ENCODE peak calls at places on chromosome 13, in four cellular contexts. P, Z, A and W are unnamed samples.

GRCh38 chr13:30551194-30551593 is 66.5 kb upstream of the USPL1 start:
- DNase-seq in P (no peak), Z (peak; percentile 29), A (no peak), W (no peak)

GRCh38 chr13:39036212-39036611 is 1.7 kb downstream of the PROSER1 start:
- DNase-seq in P (no peak), Z (peak; percentile 25), A (no peak), W (no peak)

GRCh38 chr13:38759390-38759789 is 72.5 kb downstream of the FREM2 start:
- DNase-seq in P (no peak), Z (no peak), A (no peak), W (no peak)

GRCh38 chr13:32720026-32720425 is 133.8 kb downstream of the PDS5B start:
- DNase-seq in P (no peak), Z (no peak), A (no peak), W (no peak)

GRCh38 chr13:59883885-59884284 is 279.8 kb downstream of the DIAPH3 start:
- DNase-seq in P (no peak), Z (no peak), A (no peak), W (no peak)

GRCh38 chr13:86757236-86757978 is 913.8 kb upstream of the SLITRK5 start:
- DNase-seq in P (no peak), Z (no peak), A (no peak), W (no peak)

GRCh38 chr13:45370922-45371406 is 30.0 kb upstream of the TPT1 start:
- DNase-seq in P (peak; percentile 76), Z (no peak), A (peak; percentile 48), W (no peak)

GRCh38 chr13:51797664-51798488 is 6.1 kb downstream of the DHRS12 start:
- DNase-seq in P (no peak), Z (peak; percentile 66), A (peak; percentile 44), W (no peak)

GRCh38 chr13:77729502-77730221 is 32.2 kb downstream of the SLAIN1 start:
- DNase-seq in P (no peak), Z (no peak), A (no peak), W (peak; percentile 64)

GRCh38 chr13:41995946-41996345 is 35.0 kb upstream of the VWA8 start:
- DNase-seq in P (peak; percentile 71), Z (peak; percentile 4), A (no peak), W (no peak)

GRCh38 chr13:76600086-76600485 is 286.1 kb downstream of the KCTD12 start:
- DNase-seq in P (no peak), Z (no peak), A (no peak), W (no peak)

GRCh38 chr13:75299913-75300862 is 181.8 kb downstream of the TBC1D4 start:
- DNase-seq in P (no peak), Z (no peak), A (no peak), W (peak; percentile 67)

GRCh38 chr13:44368599-44369368 is 4.8 kb upstream of the SERP2 start:
- DNase-seq in P (no peak), Z (no peak), A (no peak), W (no peak)

DNA sequence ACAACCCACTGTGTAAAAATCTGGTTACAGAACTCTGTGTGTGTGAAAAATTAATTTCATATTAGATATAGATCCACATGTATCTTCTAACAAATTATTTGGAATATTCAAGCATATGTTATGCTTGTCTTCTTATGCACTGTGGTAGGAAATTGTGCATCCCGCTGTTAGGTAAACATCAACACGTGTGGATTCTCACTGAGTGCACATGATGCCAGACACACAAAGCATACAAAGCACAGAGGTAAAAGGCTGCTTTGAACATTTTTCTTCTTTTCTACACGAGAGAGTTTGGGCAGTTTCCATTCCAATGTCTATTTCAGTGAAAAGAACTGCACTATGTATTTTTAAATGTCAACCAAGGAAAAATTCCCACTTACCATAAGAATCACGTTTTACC is 354.9 kb downstream of the PCDH9 start:
- DNase-seq in P (no peak), Z (no peak), A (no peak), W (no peak)
- TF ChIP-seq POLR2AphosphoS2 in P (no peak), Z (no peak), A (no peak), W (no peak)

GRCh38 chr13:99971576-99972189 is at the start of gene ZIC5:
- DNase-seq in P (no peak), Z (no peak), A (peak; percentile 72), W (no peak)
- TF ChIP-seq POLR2AphosphoS2 in P (no peak), Z (no peak), A (no peak), W (no peak)

GRCh38 chr13:112140366-112140765 is 73.4 kb downstream of the SOX1 start:
- DNase-seq in P (no peak), Z (no peak), A (no peak), W (no peak)

GRCh38 chr13:112141643-112142400 is 74.9 kb downstream of the SOX1 start:
- DNase-seq in P (no peak), Z (no peak), A (no peak), W (no peak)

GRCh38 chr13:112143753-112144615 is 77.0 kb downstream of the SOX1 start:
- DNase-seq in P (no peak), Z (no peak), A (no peak), W (no peak)

GRCh38 chr13:112143046-112143752 is 76.2 kb downstream of the SOX1 start:
- DNase-seq in P (no peak), Z (no peak), A (no peak), W (no peak)

GRCh38 chr13:112142401-112142930 is 75.5 kb downstream of the SOX1 start:
- DNase-seq in P (no peak), Z (no peak), A (no peak), W (no peak)
- TF ChIP-seq POLR2AphosphoS2 in P (no peak), Z (no peak), A (no peak), W (no peak)

GRCh38 chr13:94177041-94177440 is 302.4 kb downstream of the DCT start:
- DNase-seq in P (no peak), Z (no peak), A (no peak), W (no peak)
- TF ChIP-seq POLR2AphosphoS2 in P (no peak), Z (no peak), A (no peak), W (no peak)

GRCh38 chr13:98407575-98407974 is 169.3 kb downstream of the STK24 start:
- DNase-seq in P (no peak), Z (no peak), A (no peak), W (no peak)

GRCh38 chr13:98406971-98407370 is 169.9 kb downstream of the STK24 start:
- DNase-seq in P (no peak), Z (no peak), A (no peak), W (no peak)

GRCh38 chr13:98405107-98405571 is 171.8 kb downstream of the STK24 start:
- DNase-seq in P (peak; percentile 7), Z (no peak), A (no peak), W (no peak)

GRCh38 chr13:98406475-98406874 is 170.4 kb downstream of the STK24 start:
- DNase-seq in P (no peak), Z (no peak), A (no peak), W (no peak)

DNA sequence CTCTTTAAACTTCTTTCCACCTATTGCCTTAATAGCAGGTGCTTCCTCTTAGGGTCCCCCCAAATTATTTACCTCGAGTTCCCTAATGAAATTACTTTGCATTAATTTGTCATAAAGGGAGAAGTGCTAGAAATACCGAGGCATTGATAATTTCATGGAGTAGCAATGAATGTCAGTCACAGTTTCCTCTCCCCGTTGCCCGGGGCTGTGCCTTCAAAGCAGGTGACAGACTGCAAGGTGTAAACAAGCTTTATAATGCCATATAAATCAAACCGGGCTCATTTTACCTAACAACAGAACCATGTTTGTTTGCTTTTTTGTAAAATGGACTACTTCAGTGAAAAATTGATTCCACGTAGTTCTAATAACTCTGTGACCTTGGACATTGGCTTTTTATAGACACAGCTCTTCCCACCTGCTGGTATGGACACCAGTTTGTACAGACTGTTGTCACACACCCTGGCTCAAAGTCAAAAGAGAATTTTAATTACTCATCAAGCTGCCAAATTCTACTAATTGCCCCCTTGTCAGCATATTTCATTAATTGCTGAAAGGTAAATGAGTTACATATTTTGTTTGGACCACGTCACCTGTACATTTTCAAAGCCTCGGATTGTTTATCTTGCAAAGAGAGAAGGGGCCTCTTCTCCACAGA is 171.1 kb downstream of the STK24 start:
- DNase-seq in P (no peak), Z (peak; percentile 5), A (no peak), W (no peak)
- TF ChIP-seq POLR2AphosphoS2 in P (no peak), Z (peak; percentile 41), A (no peak), W (no peak)

DNA sequence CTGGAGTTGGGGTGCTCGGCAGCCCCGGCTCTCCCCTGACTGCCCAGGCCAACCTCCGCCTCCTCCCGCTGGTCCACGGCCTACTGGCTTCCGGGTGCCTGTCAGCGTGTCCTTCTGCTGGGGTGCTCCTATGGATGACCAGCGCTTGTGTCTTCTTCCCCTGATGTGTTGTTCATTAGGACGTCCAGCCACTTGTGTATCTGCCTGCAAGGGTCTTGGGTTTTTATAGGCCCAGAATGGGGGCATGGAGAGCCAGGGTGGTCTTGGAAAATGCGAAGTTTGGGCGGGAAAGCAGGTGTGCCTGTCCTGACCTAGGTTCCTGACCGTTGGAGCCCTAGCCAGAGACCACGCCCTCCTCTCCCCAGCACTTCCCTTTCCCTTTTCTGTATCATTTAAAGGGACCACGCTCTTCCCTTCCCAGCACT is 139.8 kb downstream of the SLITRK5 start:
- DNase-seq in P (no peak), Z (no peak), A (peak; percentile 21), W (no peak)
- TF ChIP-seq POLR2AphosphoS2 in P (no peak), Z (no peak), A (no peak), W (no peak)

GRCh38 chr13:53408306-53408705 is 379.7 kb downstream of the OLFM4 start:
- DNase-seq in P (no peak), Z (no peak), A (no peak), W (no peak)

GRCh38 chr13:53411443-53411842 is 382.8 kb downstream of the OLFM4 start:
- DNase-seq in P (no peak), Z (no peak), A (no peak), W (no peak)

GRCh38 chr13:53405616-53406015 is 377.0 kb downstream of the OLFM4 start:
- DNase-seq in P (no peak), Z (peak; percentile 2), A (no peak), W (no peak)

DNA sequence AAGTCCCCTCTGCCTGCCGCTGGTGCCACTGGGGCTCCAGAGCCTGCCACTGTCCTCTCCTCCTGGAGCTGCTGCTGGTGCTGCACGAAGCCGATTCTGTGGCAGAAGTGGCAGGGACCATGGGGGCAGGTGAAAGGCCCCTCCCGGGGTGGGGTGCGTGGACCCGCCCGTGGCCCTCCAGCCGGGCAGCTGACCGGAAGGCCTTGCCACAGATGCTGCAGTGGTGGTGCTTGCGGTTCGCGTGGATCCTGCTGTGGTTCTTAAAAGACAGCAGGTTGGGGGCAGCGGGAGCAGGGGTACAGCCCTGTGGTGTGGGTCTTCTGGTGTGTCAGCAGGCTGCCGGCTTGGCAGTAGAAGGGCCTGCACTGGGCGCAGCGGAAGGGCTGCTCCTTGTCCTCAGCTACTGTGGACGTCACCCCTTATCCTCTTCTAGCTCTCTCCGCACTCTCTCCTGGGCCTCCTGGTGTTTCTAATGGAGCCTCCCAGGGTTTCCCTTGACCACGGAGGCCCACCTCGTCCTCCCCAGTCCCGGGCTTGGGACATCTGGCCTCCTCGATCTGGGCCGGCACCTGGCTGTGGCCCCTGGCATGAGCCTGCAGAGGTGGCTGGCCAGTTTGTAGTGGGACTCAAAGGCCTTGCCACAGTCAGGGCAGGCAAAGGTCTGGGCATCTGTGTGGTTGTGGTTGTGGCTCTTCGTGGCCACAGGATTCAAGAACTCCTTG is 380.4 kb downstream of the OLFM4 start:
- DNase-seq in P (no peak), Z (no peak), A (no peak), W (no peak)
- TF ChIP-seq POLR2AphosphoS2 in P (no peak), Z (no peak), A (no peak), W (no peak)